ENCODE peak calls at places on chromosomes 2 and 18, in four cellular contexts. J is lower leg skin, A is AG04450, X is A549. V is an unnamed sample.

GRCh38 chr2:10487144-10488104 is 39.3 kb upstream of the ODC1 start:
- DNase-seq in J (peak), X (no peak), A (no peak), V (no peak)

GRCh38 chr18:634551-635045 is 22.9 kb upstream of the TYMS start:
- DNase-seq in X (no peak), J (no peak), A (no peak), V (no peak)

GRCh38 chr2:24821433-24821891 is 28.2 kb downstream of the CENPO start:
- DNase-seq in A (no peak), J (peak), X (no peak), V (no peak)

GRCh38 chr2:584863-585823 is 92.1 kb downstream of the TMEM18 start:
- DNase-seq in J (peak), A (no peak), X (no peak), V (no peak)

GRCh38 chr2:5981241-5982055 is 289.3 kb downstream of the SOX11 start:
- DNase-seq in A (no peak), X (no peak), J (no peak), V (no peak)

GRCh38 chr2:118634876-118635275 is 212.6 kb downstream of the EN1 start:
- DNase-seq in A (no peak), X (no peak), J (no peak), V (no peak)

GRCh38 chr2:226873051-226873620 is 37.3 kb downstream of the RHBDD1 start:
- DNase-seq in A (no peak), X (no peak), J (no peak), V (no peak)

GRCh38 chr2:160156084-160156483 is 44.0 kb downstream of the ITGB6 start:
- DNase-seq in X (peak), J (no peak), A (no peak), V (no peak)

GRCh38 chr2:68909793-68910674 is 38.8 kb upstream of the BMP10 start:
- DNase-seq in J (no peak), X (peak), A (peak), V (peak)

GRCh38 chr2:142980246-142981068 is 103.0 kb downstream of the KYNU start:
- DNase-seq in J (no peak), X (peak), A (no peak), V (no peak)

GRCh38 chr2:136156411-136156810 is 38.5 kb upstream of the CXCR4 start:
- DNase-seq in A (no peak), J (no peak), X (no peak), V (no peak)

GRCh38 chr2:650343-651310 is 26.6 kb downstream of the TMEM18 start:
- DNase-seq in A (no peak), J (peak), X (no peak), V (no peak)

GRCh38 chr2:127709336-127709735 is 8.0 kb downstream of the SFT2D3 start:
- DNase-seq in J (no peak), A (no peak), X (no peak), V (no peak)

GRCh38 chr2:148674063-148675020 is 29.8 kb downstream of the EPC2 start:
- DNase-seq in A (peak), X (peak), J (no peak), V (peak)